ENCODE peak calls at places on chromosomes 16 and 17, in seven cellular contexts. W, H, S, F, X, K and J are unnamed samples.

GRCh38 chr17:62703776-62704380 is 76.4 kb downstream of the MRC2 start:
- DNase-seq in W (peak; percentile 48), H (peak; percentile 62), S (peak; percentile 93), F (peak; percentile 67), X (peak; percentile 70), K (no peak), J (no peak)

GRCh38 chr17:16026895-16027294 is 27.3 kb downstream of the TTC19 start:
- DNase-seq in W (no peak), H (no peak), S (no peak), F (no peak), X (no peak), K (no peak), J (no peak)

GRCh38 chr16:84832488-84833141 is 12.8 kb downstream of the CRISPLD2 start:
- DNase-seq in W (peak; percentile 100), H (peak; percentile 98), S (peak; percentile 97), F (peak; percentile 59), X (peak; percentile 99), K (no peak), J (no peak)

GRCh38 chr16:89175280-89176146 is 4.0 kb downstream of the CDH15 start:
- DNase-seq in W (no peak), H (no peak), S (no peak), F (no peak), X (peak; percentile 29), K (no peak), J (no peak)

GRCh38 chr17:68200689-68201424 is 47.0 kb upstream of the AMZ2 start:
- DNase-seq in W (peak; percentile 42), H (peak; percentile 74), S (peak; percentile 90), F (peak; percentile 78), X (peak; percentile 73), K (no peak), J (no peak)

GRCh38 chr17:77318491-77319210 is 177.9 kb downstream of the SEC14L1 start:
- DNase-seq in W (peak; percentile 65), H (peak; percentile 60), S (peak; percentile 77), F (no peak), X (peak; percentile 73), K (no peak), J (no peak)

GRCh38 chr17:59372138-59372751 is 40.8 kb downstream of the YPEL2 start:
- DNase-seq in W (peak; percentile 95), H (peak; percentile 83), S (no peak), F (peak; percentile 79), X (peak; percentile 88), K (no peak), J (no peak)

GRCh38 chr17:57707892-57708291 is 37.2 kb downstream of the CCDC182 start:
- DNase-seq in W (no peak), H (peak; percentile 3), S (no peak), F (no peak), X (peak; percentile 12), K (no peak), J (no peak)

GRCh38 chr16:68367034-68367433 is 56.2 kb downstream of the PRMT7 start:
- DNase-seq in W (peak; percentile 30), H (peak; percentile 41), S (no peak), F (peak; percentile 72), X (peak; percentile 48), K (no peak), J (no peak)

GRCh38 chr16:24984903-24985675 is 30.1 kb downstream of the ARHGAP17 start:
- DNase-seq in W (peak; percentile 36), H (no peak), S (no peak), F (no peak), X (no peak), K (no peak), J (no peak)

GRCh38 chr16:52546291-52546941 is 527 bp downstream of the TOX3 start:
- DNase-seq in W (no peak), H (no peak), S (peak; percentile 72), F (peak; percentile 28), X (no peak), K (no peak), J (no peak)

GRCh38 chr17:6912110-6913051 is 80.9 kb upstream of the TEKT1 start:
- DNase-seq in W (no peak), H (no peak), S (no peak), F (no peak), X (no peak), K (no peak), J (peak; percentile 28)

GRCh38 chr17:28549274-28550132 is 2.9 kb downstream of the UNC119 start:
- DNase-seq in W (no peak), H (no peak), S (peak; percentile 56), F (no peak), X (no peak), K (no peak), J (peak; percentile 19)

GRCh38 chr17:45942284-45942683 is 47.9 kb downstream of the MAPT start:
- DNase-seq in W (peak; percentile 9), H (no peak), S (no peak), F (no peak), X (peak; percentile 20), K (no peak), J (no peak)

GRCh38 chr16:28265822-28266221 is 26.5 kb upstream of the SBK1 start:
- DNase-seq in W (no peak), H (no peak), S (no peak), F (no peak), X (no peak), K (no peak), J (no peak)

GRCh38 chr16:84922351-84923135 is 88.8 kb downstream of the ZDHHC7 start:
- DNase-seq in W (peak; percentile 26), H (peak; percentile 76), S (peak; percentile 93), F (peak; percentile 49), X (peak; percentile 65), K (no peak), J (no peak)

GRCh38 chr16:83937922-83938875 is 14.8 kb upstream of the OSGIN1 start:
- DNase-seq in W (no peak), H (no peak), S (no peak), F (no peak), X (no peak), K (no peak), J (no peak)

GRCh38 chr16:31474173-31474714 is 2.3 kb downstream of the TGFB1I1 start:
- DNase-seq in W (peak; percentile 91), H (peak; percentile 59), S (no peak), F (peak; percentile 24), X (peak; percentile 69), K (no peak), J (no peak)

GRCh38 chr16:31477220-31478216 is 5.4 kb upstream of the SLC5A2 start:
- DNase-seq in W (no peak), H (no peak), S (peak; percentile 94), F (peak; percentile 92), X (no peak), K (no peak), J (no peak)

GRCh38 chr16:31474778-31475738 is 3.1 kb downstream of the TGFB1I1 start:
- DNase-seq in W (no peak), H (no peak), S (no peak), F (no peak), X (no peak), K (no peak), J (no peak)

GRCh38 chr16:31476305-31477219 is 4.6 kb downstream of the TGFB1I1 start:
- DNase-seq in W (no peak), H (no peak), S (peak; percentile 97), F (peak; percentile 97), X (no peak), K (no peak), J (peak; percentile 72)

GRCh38 chr16:31475949-31476304 is 4.0 kb downstream of the TGFB1I1 start:
- DNase-seq in W (no peak), H (no peak), S (no peak), F (peak; percentile 70), X (no peak), K (no peak), J (no peak)
- H3K4me3 ChIP-seq in W (no peak overlapping the region), H (no peak overlapping the region), S (no peak overlapping the region), F (peak overlapping the region; percentile 44), X (no peak overlapping the region), K (no peak overlapping the region), J (no peak overlapping the region)

GRCh38 chr17:21272250-21272649 is 12.3 kb upstream of the MAP2K3 start:
- DNase-seq in W (no peak), H (no peak), S (no peak), F (no peak), X (no peak), K (no peak), J (no peak)

GRCh38 chr17:21272881-21273839 is 11.4 kb upstream of the MAP2K3 start:
- DNase-seq in W (no peak), H (no peak), S (no peak), F (peak; percentile 61), X (no peak), K (no peak), J (no peak)

GRCh38 chr17:21268596-21269188 is 15.5 kb upstream of the NATD1 start:
- DNase-seq in W (no peak), H (no peak), S (no peak), F (no peak), X (no peak), K (no peak), J (no peak)

GRCh38 chr17:21275047-21275578 is 9.4 kb upstream of the MAP2K3 start:
- DNase-seq in W (no peak), H (no peak), S (no peak), F (no peak), X (no peak), K (no peak), J (no peak)

GRCh38 chr17:21271767-21272166 is 12.7 kb upstream of the MAP2K3 start:
- DNase-seq in W (no peak), H (no peak), S (no peak), F (no peak), X (no peak), K (no peak), J (no peak)
- H3K4me3 ChIP-seq in W (no peak overlapping the region), H (no peak overlapping the region), S (no peak overlapping the region), F (no peak overlapping the region), X (no peak overlapping the region), K (no peak overlapping the region), J (no peak overlapping the region)

GRCh38 chr16:525520-526180 is 1.9 kb upstream of the CAPN15 start:
- DNase-seq in W (peak; percentile 82), H (peak; percentile 80), S (peak; percentile 83), F (no peak), X (peak; percentile 68), K (peak; percentile 93), J (peak; percentile 16)
- H3K4me3 ChIP-seq in W (peak overlapping the region; percentile 80), H (peak overlapping the region; percentile 76), S (peak overlapping the region; percentile 68), F (peak overlapping the region; percentile 92), X (no peak overlapping the region), K (no peak overlapping the region), J (peak overlapping the region; percentile 79)

DNA sequence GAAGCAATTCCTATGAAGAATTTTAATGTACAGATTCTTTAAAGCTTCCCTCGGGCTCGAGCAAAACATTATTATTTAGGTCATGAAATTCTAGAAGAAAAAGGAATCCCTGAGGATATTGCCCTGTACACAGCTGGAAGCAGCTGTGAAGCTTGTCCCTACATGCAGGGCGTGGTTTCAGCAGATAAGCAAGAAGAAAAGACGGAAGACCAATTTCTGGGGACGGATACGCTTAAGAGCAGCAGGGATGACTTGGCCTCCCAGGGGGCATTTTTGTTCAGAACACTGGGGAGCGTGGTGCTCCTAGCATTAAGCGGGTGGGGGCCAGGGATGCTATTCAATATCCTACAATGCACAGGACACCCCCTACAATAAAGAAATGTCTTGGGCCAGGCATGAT is 34.3 kb downstream of the LITAF start:
- DNase-seq in W (no peak), H (no peak), S (no peak), F (no peak), X (no peak), K (no peak), J (no peak)
- H3K4me3 ChIP-seq in W (no peak overlapping the region), H (no peak overlapping the region), S (no peak overlapping the region), F (no peak overlapping the region), X (no peak overlapping the region), K (no peak overlapping the region), J (no peak overlapping the region)

GRCh38 chr16:69925311-69925710 is 25.8 kb upstream of the CLEC18A start:
- DNase-seq in W (no peak), H (no peak), S (no peak), F (no peak), X (no peak), K (no peak), J (no peak)
- H3K4me3 ChIP-seq in W (peak overlapping the region; percentile 50), H (peak overlapping the region; percentile 30), S (peak overlapping the region; percentile 53), F (no peak overlapping the region), X (no peak overlapping the region), K (no peak overlapping the region), J (no peak overlapping the region)

GRCh38 chr16:48609453-48610023 is 442 bp downstream of the N4BP1 start:
- DNase-seq in W (peak; percentile 60), H (peak; percentile 60), S (peak; percentile 92), F (peak; percentile 56), X (peak; percentile 74), K (no peak), J (no peak)
- H3K4me3 ChIP-seq in W (peak overlapping the region; percentile 95), H (peak overlapping the region; percentile 92), S (peak overlapping the region; percentile 96), F (peak overlapping the region; percentile 79), X (peak overlapping the region; percentile 98), K (peak overlapping the region; percentile 99), J (peak overlapping the region; percentile 89)